ENCODE peak calls at places on chromosome X, in six cellular contexts. L, P, I, D, M and G are unnamed samples. For H3K4me1, the result is how much of the 10 kb centered on the place peaks cover.

GRCh38 chrX:98405376-98405775 is 1521.7 kb downstream of the RPA4 start:
- DNase-seq in I (no peak), M (no peak), L (no peak), P (no peak), D (no peak), G (no peak)

GRCh38 chrX:80485543-80485942 is 65.3 kb downstream of the TENT5D start:
- DNase-seq in I (no peak), D (no peak), P (no peak), L (no peak), M (no peak), G (no peak)

GRCh38 chrX:47358387-47359065 is 11.9 kb upstream of the ZNF157 start:
- DNase-seq in I (no peak), L (no peak), M (no peak), D (no peak), P (no peak), G (no peak)

GRCh38 chrX:11967986-11968385 is 170.3 kb upstream of the FRMPD4 start:
- DNase-seq in D (no peak), I (no peak), M (no peak), L (no peak), P (no peak), G (no peak)

GRCh38 chrX:55598333-55598732 is 24.9 kb upstream of the FOXR2 start:
- DNase-seq in P (no peak), D (no peak), L (no peak), M (no peak), I (no peak), G (no peak)

GRCh38 chrX:113996781-113997180 is 587.1 kb upstream of the HTR2C start:
- DNase-seq in M (no peak), L (no peak), P (no peak), D (no peak), I (no peak), G (no peak)

GRCh38 chrX:47093248-47093647 is 15.0 kb downstream of the RGN start:
- DNase-seq in I (no peak), P (peak), M (no peak), D (no peak), L (peak), G (no peak)

GRCh38 chrX:136880452-136881013 is at the start of gene RBMX:
- DNase-seq in P (peak), D (peak), I (peak), M (peak), L (peak), G (peak)

GRCh38 chrX:136953867-136954787 is 73.6 kb upstream of the RBMX start:
- DNase-seq in P (peak), D (peak), L (peak), M (peak), I (peak), G (peak)

GRCh38 chrX:153669174-153669890 is 4.3 kb downstream of the PNCK start:
- DNase-seq in L (peak), P (no peak), M (no peak), D (no peak), I (no peak), G (no peak)

GRCh38 chrX:71107762-71108360 is 1.3 kb upstream of the CXorf65 start:
- DNase-seq in P (no peak), L (peak), D (no peak), M (no peak), I (no peak), G (no peak)

GRCh38 chrX:143378851-143379250 is 138.4 kb downstream of the SPANXN3 start:
- DNase-seq in L (no peak), M (no peak), I (no peak), D (no peak), P (no peak), G (no peak)

GRCh38 chrX:34437586-34437985 is 219.5 kb downstream of the TMEM47 start:
- DNase-seq in P (no peak), I (no peak), D (no peak), M (no peak), L (no peak), G (no peak)

GRCh38 chrX:154140206-154140605 is 3.8 kb upstream of the OPN1LW start:
- DNase-seq in L (no peak), P (no peak), I (no peak), D (no peak), M (no peak), G (no peak)

GRCh38 chrX:15749642-15750610 is 11.9 kb downstream of the CA5B start:
- DNase-seq in L (no peak), I (no peak), M (no peak), D (no peak), P (no peak), G (no peak)

GRCh38 chrX:11105080-11105479 is 6.1 kb upstream of the HCCS start:
- DNase-seq in L (peak), M (no peak), D (no peak), I (no peak), P (no peak), G (no peak)

GRCh38 chrX:54043696-54044125 is 562 bp downstream of the PHF8 start:
- DNase-seq in D (no peak), M (no peak), I (no peak), L (peak), P (no peak), G (peak)

GRCh38 chrX:38717871-38718270 is 83.4 kb upstream of the MID1IP1 start:
- DNase-seq in I (peak), L (peak), M (no peak), P (peak), D (no peak), G (peak)

GRCh38 chrX:88424071-88424470 is 323.0 kb upstream of the CPXCR1 start:
- DNase-seq in L (no peak), P (no peak), D (no peak), I (no peak), M (no peak), G (no peak)

GRCh38 chrX:36401774-36402173 is 482.2 kb downstream of the CFAP47 start:
- DNase-seq in I (no peak), D (no peak), L (no peak), M (no peak), P (no peak), G (no peak)

GRCh38 chrX:16175329-16175728 is 8.0 kb downstream of the MAGEB17 start:
- DNase-seq in L (no peak), M (no peak), D (no peak), P (no peak), I (no peak), G (no peak)

GRCh38 chrX:137166591-137166990 is 132.8 kb upstream of the GPR101 start:
- DNase-seq in L (peak), P (no peak), M (peak), I (no peak), D (no peak), G (no peak)

GRCh38 chrX:41515376-41515775 is 68.2 kb downstream of the NYX start:
- DNase-seq in L (no peak), I (no peak), D (no peak), M (no peak), P (no peak), G (no peak)
- H3K4me1 ChIP-seq in L (under half), I (under half), D (under half), M (under half), P (under half), G (under half)

GRCh38 chrX:100829730-100830129 is 9.5 kb downstream of the CSTF2 start:
- DNase-seq in P (no peak), L (no peak), D (peak), I (no peak), M (no peak), G (no peak)
- TF ChIP-seq ZNF274 in P (no peak), L (no peak), D (no peak), I (no peak), M (no peak), G (no peak)

GRCh38 chrX:17738737-17739535 is 1.6 kb downstream of the SCML1 start:
- DNase-seq in D (peak), I (no peak), P (no peak), M (no peak), L (no peak), G (no peak)
- H3K9ac ChIP-seq in D (no peak), I (peak), P (peak), M (no peak), L (no peak), G (peak)

DNA sequence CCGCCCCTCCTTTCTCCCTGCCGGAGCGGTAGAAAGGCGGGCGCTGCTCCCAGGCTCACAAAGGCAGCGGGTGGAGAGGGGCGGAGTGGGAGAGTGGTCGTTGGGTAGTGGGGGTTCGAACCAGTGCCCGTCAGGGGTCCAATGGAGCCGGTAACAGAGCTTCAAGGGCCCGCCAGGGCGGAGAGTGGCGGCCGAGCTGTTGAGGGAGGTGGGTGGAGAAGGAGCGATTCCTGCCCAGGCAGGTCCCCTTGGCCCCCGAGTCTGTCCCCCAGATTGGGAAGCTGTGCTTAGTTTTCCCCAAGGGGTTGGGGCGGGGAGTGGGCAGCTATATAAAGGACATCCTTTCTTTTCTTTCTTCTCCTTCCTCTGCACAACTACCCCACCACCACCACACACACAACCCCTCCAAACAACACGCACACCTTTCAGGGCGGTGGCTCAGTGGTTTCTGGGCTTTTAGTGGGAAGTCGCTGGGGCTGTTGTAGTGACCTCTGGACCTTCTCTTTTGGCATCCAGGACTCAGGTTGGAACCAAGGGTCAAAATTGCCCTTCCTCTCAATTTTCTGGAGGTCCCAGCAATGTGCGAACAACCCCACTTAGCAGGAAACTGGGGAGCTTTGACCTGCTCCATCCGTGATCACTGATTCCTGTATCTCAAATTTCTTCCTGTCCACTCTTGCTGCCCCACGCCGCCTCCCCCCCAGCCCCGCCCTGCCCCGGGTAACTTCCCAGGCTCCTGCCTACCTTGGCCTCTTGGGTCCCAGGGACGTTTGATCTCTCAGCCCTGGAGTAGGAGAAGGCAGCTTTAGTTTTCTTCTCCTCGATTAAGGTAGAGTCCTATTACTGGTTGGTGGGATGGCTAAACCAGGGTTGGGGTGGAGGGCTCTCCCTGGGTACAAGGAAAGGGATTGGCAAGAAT is 1.9 kb downstream of the EFNB1 start:
- DNase-seq in I (no peak), L (no peak), D (no peak), M (no peak), P (no peak), G (no peak)
- H3K4me1 ChIP-seq in I (under half), L (under half), D (under half), M (under half), P (under half), G (under half)

GRCh38 chrX:41558531-41558930 is 111.4 kb downstream of the NYX start:
- DNase-seq in P (no peak), M (no peak), I (no peak), L (peak), D (no peak), G (no peak)
- TF ChIP-seq ZNF274 in P (no peak), M (no peak), I (no peak), L (no peak), D (no peak), G (no peak)